ENCODE peak calls at places on chromosome 18, in four cellular contexts. S is choroid plexus epithelial cell; G is activated naive CD8-positive, alpha-beta T cell treated with anti-CD3 and anti-CD28 coated beads, Interleukin-2, amount 50 U/mL, for 24 hours; D is NCI-H82. A is an unnamed sample.
A peak's percentile ranks its signal among the peaks of the same experiment; 100 is the strongest.

GRCh38 chr18:59554796-59555195 is 142.4 kb downstream of the CCBE1 start:
- DNase-seq in S (no peak), G (no peak), D (no peak), A (no peak)

GRCh38 chr18:45541421-45541820 is 73.9 kb upstream of the SLC14A2 start:
- DNase-seq in G (no peak), S (no peak), D (no peak), A (no peak)

GRCh38 chr18:7479756-7480155 is 87.4 kb upstream of the PTPRM start:
- DNase-seq in S (peak; percentile 75), G (no peak), D (no peak), A (no peak)

GRCh38 chr18:3411854-3412268 is 38.1 kb upstream of the TGIF1 start:
- DNase-seq in D (no peak), S (peak; percentile 17), G (peak; percentile 40), A (no peak)

GRCh38 chr18:34957864-34958259 is 83.4 kb upstream of the MAPRE2 start:
- DNase-seq in S (no peak), D (no peak), G (no peak), A (no peak)

GRCh38 chr18:28176933-28177827 is at the start of gene CDH2:
- DNase-seq in S (peak; percentile 84), D (peak; percentile 95), G (no peak), A (peak; percentile 26)

GRCh38 chr18:75230210-75231052 is 19.8 kb downstream of the TSHZ1 start:
- DNase-seq in D (no peak), S (no peak), G (no peak), A (no peak)

GRCh38 chr18:45802814-45803492 is 22.5 kb upstream of the SIGLEC15 start:
- DNase-seq in D (no peak), S (peak; percentile 97), G (peak; percentile 13), A (no peak)

GRCh38 chr18:63253428-63254372 is 65.9 kb downstream of the BCL2 start:
- DNase-seq in D (no peak), G (no peak), S (peak; percentile 70), A (no peak)

GRCh38 chr18:9835796-9836195 is 50.0 kb upstream of the TXNDC2 start:
- DNase-seq in D (no peak), S (peak; percentile 92), G (no peak), A (no peak)

GRCh38 chr18:23311346-23312103 is 141.6 kb upstream of the RIOK3 start:
- DNase-seq in D (no peak), G (no peak), S (peak; percentile 97), A (no peak)

GRCh38 chr18:28723506-28723905 is 546.6 kb upstream of the CDH2 start:
- DNase-seq in D (no peak), G (no peak), S (no peak), A (no peak)

GRCh38 chr18:12403601-12404506 is 3.9 kb upstream of the PRELID3A start:
- DNase-seq in S (peak; percentile 92), G (no peak), D (no peak), A (no peak)

GRCh38 chr18:79517322-79517721 is 121.6 kb downstream of the NFATC1 start:
- DNase-seq in D (no peak), G (peak; percentile 67), S (no peak), A (no peak)

GRCh38 chr18:5518899-5519371 is 24.9 kb downstream of the EPB41L3 start:
- DNase-seq in S (peak; percentile 96), D (no peak), G (no peak), A (no peak)

GRCh38 chr18:10715791-10716190 is 190.0 kb downstream of the NAPG start:
- DNase-seq in G (no peak), D (no peak), S (peak; percentile 46), A (no peak)

GRCh38 chr18:2736823-2737222 is 81.3 kb downstream of the SMCHD1 start:
- DNase-seq in G (no peak), S (no peak), D (no peak), A (no peak)

GRCh38 chr18:32549248-32549842 is 78.7 kb upstream of the GAREM1 start:
- DNase-seq in G (peak; percentile 31), D (peak; percentile 92), S (peak; percentile 73), A (peak; percentile 41)

GRCh38 chr18:13641551-13642439 is 84.6 kb downstream of the FAM210A start:
- DNase-seq in G (no peak), D (no peak), S (peak; percentile 9), A (no peak)

GRCh38 chr18:12283256-12283655 is 24.8 kb upstream of the TUBB6 start:
- DNase-seq in D (peak; percentile 28), G (no peak), S (peak; percentile 61), A (no peak)

GRCh38 chr18:74990563-74991081 is 218.3 kb downstream of the PTGR3 start:
- DNase-seq in S (peak; percentile 66), G (no peak), D (no peak), A (no peak)

GRCh38 chr18:48153641-48154481 is 223.4 kb upstream of the SMAD2 start:
- DNase-seq in S (peak; percentile 86), D (no peak), G (no peak), A (no peak)

GRCh38 chr18:79251021-79251420 is 144.7 kb upstream of the NFATC1 start:
- DNase-seq in D (no peak), G (no peak), S (no peak), A (no peak)

GRCh38 chr18:22424564-22424963 is 6.8 kb upstream of the CTAGE1 start:
- DNase-seq in D (no peak), G (no peak), S (peak; percentile 58), A (no peak)

GRCh38 chr18:24853076-24853475 is 392.6 kb downstream of the HRH4 start:
- DNase-seq in S (no peak), G (no peak), D (peak; percentile 26), A (no peak)

A was measured in GM10248.